ENCODE peak calls at places on chromosomes 11 and 22, in nine cellular contexts. B, I, E, Q, W, G, Y, R and V are unnamed samples.

GRCh38 chr11:120587299-120587698 is 75.8 kb downstream of the GRIK4 start:
- DNase-seq in B (no peak), I (no peak), E (no peak), Q (no peak), W (no peak), G (no peak), Y (no peak), R (no peak), V (no peak)

GRCh38 chr11:75492181-75492820 is 33.4 kb downstream of the GDPD5 start:
- DNase-seq in B (peak; percentile 64), I (no peak), E (no peak), Q (no peak), W (no peak), G (no peak), Y (no peak), R (no peak), V (peak; percentile 28)

GRCh38 chr11:34941688-34942087 is 25.3 kb downstream of the PDHX start:
- DNase-seq in B (no peak), I (no peak), E (no peak), Q (peak; percentile 28), W (no peak), G (no peak), Y (no peak), R (no peak), V (no peak)

GRCh38 chr22:46748206-46748947 is 10.3 kb upstream of the CERK start:
- DNase-seq in B (no peak), I (no peak), E (no peak), Q (no peak), W (no peak), G (peak; percentile 68), Y (no peak), R (no peak), V (no peak)

GRCh38 chr11:120608760-120609211 is 97.2 kb downstream of the GRIK4 start:
- DNase-seq in B (no peak), I (no peak), E (peak; percentile 36), Q (no peak), W (no peak), G (peak; percentile 80), Y (no peak), R (peak; percentile 40), V (no peak)

GRCh38 chr11:31810779-31811647 is at the start of gene PAX6:
- DNase-seq in B (peak; percentile 72), I (peak; percentile 24), E (peak; percentile 14), Q (peak; percentile 87), W (peak; percentile 60), G (peak; percentile 73), Y (no peak), R (peak; percentile 83), V (peak; percentile 57)

GRCh38 chr11:3153291-3153861 is 11.7 kb downstream of the OSBPL5 start:
- DNase-seq in B (no peak), I (peak; percentile 85), E (peak; percentile 92), Q (peak; percentile 16), W (peak; percentile 88), G (peak; percentile 87), Y (peak; percentile 72), R (peak; percentile 85), V (no peak)

GRCh38 chr11:57294225-57295131 is 30.3 kb downstream of the TNKS1BP1 start:
- DNase-seq in B (no peak), I (peak; percentile 58), E (no peak), Q (no peak), W (no peak), G (no peak), Y (peak; percentile 30), R (peak; percentile 72), V (no peak)

GRCh38 chr22:27986459-27986858 is 67.4 kb upstream of the PITPNB start:
- DNase-seq in B (no peak), I (no peak), E (no peak), Q (no peak), W (peak; percentile 16), G (no peak), Y (no peak), R (no peak), V (no peak)

GRCh38 chr11:19574916-19575315 is 137.7 kb upstream of the NAV2 start:
- DNase-seq in B (no peak), I (no peak), E (no peak), Q (no peak), W (no peak), G (no peak), Y (no peak), R (no peak), V (no peak)

GRCh38 chr11:30206249-30206996 is 24.4 kb upstream of the FSHB start:
- DNase-seq in B (peak; percentile 24), I (no peak), E (no peak), Q (no peak), W (no peak), G (no peak), Y (no peak), R (no peak), V (no peak)

GRCh38 chr11:111393585-111393984 is 14.5 kb upstream of the POU2AF1 start:
- DNase-seq in B (no peak), I (no peak), E (no peak), Q (no peak), W (no peak), G (no peak), Y (no peak), R (no peak), V (no peak)

GRCh38 chr11:115497303-115497702 is 6.9 kb downstream of the CADM1 start:
- DNase-seq in B (peak; percentile 14), I (no peak), E (peak; percentile 6), Q (no peak), W (no peak), G (no peak), Y (no peak), R (no peak), V (no peak)

GRCh38 chr11:2779981-2780849 is 80.4 kb upstream of the KCNQ1OT1 start:
- DNase-seq in B (no peak), I (no peak), E (peak; percentile 16), Q (peak; percentile 10), W (peak; percentile 50), G (peak; percentile 82), Y (no peak), R (no peak), V (peak; percentile 3)

GRCh38 chr11:125110506-125110905 is 920 bp downstream of the TMEM218 start:
- DNase-seq in B (no peak), I (no peak), E (no peak), Q (no peak), W (no peak), G (no peak), Y (peak; percentile 7), R (no peak), V (no peak)

GRCh38 chr11:60939828-60940227 is 12.1 kb downstream of the SLC15A3 start:
- DNase-seq in B (no peak), I (peak; percentile 53), E (peak; percentile 57), Q (no peak), W (no peak), G (no peak), Y (no peak), R (no peak), V (no peak)

GRCh38 chr11:128297111-128297651 is 290.2 kb downstream of the ETS1 start:
- DNase-seq in B (no peak), I (no peak), E (no peak), Q (no peak), W (no peak), G (no peak), Y (no peak), R (no peak), V (no peak)

GRCh38 chr11:65862941-65863888 is 3.0 kb downstream of the MUS81 start:
- DNase-seq in B (no peak), I (no peak), E (no peak), Q (no peak), W (no peak), G (peak; percentile 77), Y (no peak), R (no peak), V (peak; percentile 1)

GRCh38 chr11:102530558-102530957 is at the start of gene MMP7:
- DNase-seq in B (no peak), I (peak; percentile 49), E (peak; percentile 72), Q (no peak), W (no peak), G (no peak), Y (peak; percentile 15), R (peak; percentile 70), V (no peak)

DNA sequence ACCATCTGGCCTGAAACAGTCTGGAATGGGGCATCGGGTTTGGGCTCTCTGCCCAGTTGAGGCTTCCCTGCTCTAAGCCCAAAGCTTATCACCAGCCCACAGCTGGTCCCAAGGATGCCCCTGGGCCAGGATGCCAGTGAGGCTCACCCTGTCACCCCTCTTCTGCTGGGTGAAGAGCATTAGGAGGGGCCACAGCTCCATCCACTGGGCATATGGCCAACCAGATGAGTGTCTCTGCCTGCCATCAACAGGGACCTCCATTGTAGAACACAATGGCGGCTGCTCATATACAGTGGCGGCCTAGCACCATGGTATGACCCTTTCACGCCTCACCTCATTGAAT is 5.6 kb downstream of the CHST1 start:
- DNase-seq in B (no peak), I (no peak), E (no peak), Q (no peak), W (no peak), G (no peak), Y (no peak), R (no peak), V (no peak)
- TF ChIP-seq CTCF in B (no peak), I (no peak), E (no peak), Q (no peak), W (no peak), G (no peak), Y (no peak), R (no peak), V (no peak)

GRCh38 chr22:30286813-30287625 is 2.3 kb downstream of the CASTOR1 start:
- DNase-seq in B (peak; percentile 87), I (peak; percentile 63), E (no peak), Q (peak; percentile 85), W (no peak), G (no peak), Y (no peak), R (no peak), V (peak; percentile 89)
- TF ChIP-seq CTCF in B (peak; percentile 94), I (peak; percentile 76), E (peak; percentile 84), Q (peak; percentile 92), W (peak; percentile 88), G (peak; percentile 78), Y (peak; percentile 98), R (peak; percentile 69), V (peak; percentile 94)

GRCh38 chr11:131571571-131571970 is 201.2 kb downstream of the NTM start:
- DNase-seq in B (no peak), I (no peak), E (no peak), Q (no peak), W (no peak), G (no peak), Y (no peak), R (no peak), V (no peak)
- TF ChIP-seq CTCF in B (no peak), I (no peak), E (no peak), Q (no peak), W (no peak), G (no peak), Y (no peak), R (no peak), V (no peak)

DNA sequence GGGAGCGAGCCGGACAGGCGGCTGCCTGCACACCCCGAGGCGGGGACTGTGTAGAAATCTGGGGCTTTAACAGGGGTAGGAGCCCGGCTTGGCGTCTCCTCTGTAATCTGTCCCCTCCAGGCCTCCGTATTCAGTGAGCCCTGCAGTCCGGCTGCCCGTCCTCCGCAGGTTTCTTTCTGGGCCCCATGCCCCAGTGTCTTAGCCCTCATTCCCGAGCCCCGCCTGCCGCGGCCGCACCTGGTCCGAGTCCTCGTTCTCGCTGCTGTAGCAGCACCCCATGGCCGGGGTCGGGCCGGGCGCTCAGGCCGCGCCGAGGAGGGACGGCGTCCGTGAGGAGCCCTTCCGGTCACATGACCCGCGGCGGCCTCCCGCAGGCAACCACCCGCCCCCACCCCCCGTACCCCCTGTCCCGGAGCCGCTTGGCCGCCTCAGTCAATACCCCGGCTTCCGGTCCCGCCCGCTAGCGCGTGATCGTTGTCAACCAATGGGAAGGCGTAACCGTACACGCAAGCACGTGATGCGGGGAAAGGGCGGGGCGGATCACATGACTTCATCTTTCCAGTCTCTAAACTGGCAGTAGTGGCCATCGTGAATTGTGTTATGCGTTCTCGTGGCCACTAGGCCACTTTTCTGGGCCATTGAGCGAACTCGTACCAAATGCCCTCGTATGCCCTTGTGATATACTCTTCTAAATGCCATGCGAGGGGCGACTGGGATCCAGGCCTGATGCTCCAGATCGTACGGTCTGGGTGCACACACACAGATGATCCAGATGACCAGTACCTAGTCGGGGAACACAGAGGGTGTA is at the start of gene LAMTOR1:
- DNase-seq in B (peak; percentile 97), I (peak; percentile 100), E (peak; percentile 99), Q (peak; percentile 99), W (peak; percentile 100), G (peak; percentile 100), Y (peak; percentile 98), R (peak; percentile 99), V (peak; percentile 97)
- TF ChIP-seq CTCF in B (no peak), I (peak; percentile 41), E (peak; percentile 38), Q (peak; percentile 74), W (peak; percentile 51), G (peak; percentile 12), Y (peak; percentile 75), R (peak; percentile 50), V (peak; percentile 82)